ENCODE peak calls at places on chromosomes 2 and 18, in nine cellular contexts. V is T-cell; Y is adrenal gland; P is stimulated activated CD4-positive, alpha-beta T cell treated with anti-CD3 and anti-CD28 coated beads, Interleukin-15, amount 100 ng/mL, for 48 hours; O is T follicular helper cell; F is effector CD4-positive, alpha-beta T cell; S is epithelial cell of proximal tubule; X is activated gamma-delta T cell treated with anti-CD3 and anti-CD28 coated beads, Interleukin-2, amount 50 U/mL, for 16 hours; U is brain microvascular endothelial cell. I is an unnamed sample.

GRCh38 chr2:220572385-220572784 is 945.0 kb downstream of the SLC4A3 start:
- DNase-seq in P (no peak), X (no peak), U (no peak), Y (no peak), F (no peak), S (no peak), O (no peak), V (no peak), I (peak)

GRCh38 chr18:8937112-8937641 is 165.3 kb upstream of the NDUFV2 start:
- DNase-seq in O (no peak), U (no peak), V (no peak), S (no peak), F (no peak), Y (no peak), X (no peak), P (no peak), I (no peak)

GRCh38 chr2:42944744-42945415 is 152.5 kb upstream of the HAAO start:
- DNase-seq in Y (no peak), S (no peak), U (peak), P (no peak), F (no peak), O (no peak), V (no peak), X (no peak), I (no peak)

GRCh38 chr2:69214898-69215297 is 172.1 kb downstream of the GFPT1 start:
- DNase-seq in P (no peak), U (peak), S (no peak), V (no peak), Y (peak), X (no peak), O (no peak), F (no peak), I (no peak)

GRCh38 chr2:133581027-133581760 is 12.9 kb upstream of the NCKAP5 start:
- DNase-seq in F (no peak), U (no peak), X (no peak), P (no peak), V (no peak), Y (no peak), O (no peak), S (no peak), I (no peak)

GRCh38 chr2:97713296-97714083 is at the start of gene ZAP70:
- DNase-seq in P (no peak), U (no peak), Y (no peak), X (peak), S (no peak), O (peak), V (peak), F (peak), I (no peak)

GRCh38 chr2:17626986-17627385 is 86.5 kb downstream of the VSNL1 start:
- DNase-seq in O (no peak), U (no peak), P (no peak), V (no peak), F (no peak), X (no peak), S (no peak), Y (no peak), I (no peak)

GRCh38 chr2:209305746-209306196 is 118.1 kb upstream of the MAP2 start:
- DNase-seq in O (no peak), P (no peak), V (no peak), U (no peak), S (no peak), X (no peak), Y (no peak), F (no peak), I (no peak)

GRCh38 chr2:57728691-57729090 is 317.9 kb upstream of the VRK2 start:
- DNase-seq in U (no peak), X (no peak), O (no peak), Y (no peak), F (no peak), V (no peak), S (no peak), P (no peak), I (no peak)

GRCh38 chr2:120934891-120935338 is 199.2 kb downstream of the GLI2 start:
- DNase-seq in F (no peak), X (no peak), S (peak), U (peak), V (no peak), O (no peak), P (no peak), Y (peak), I (peak)

GRCh38 chr2:133718688-133719201 is 150.5 kb upstream of the NCKAP5 start:
- DNase-seq in U (peak), X (no peak), O (no peak), Y (no peak), S (peak), V (no peak), P (no peak), F (no peak), I (peak)

GRCh38 chr2:112884869-112885502 is 26.0 kb upstream of the IL37 start:
- DNase-seq in O (peak), U (peak), V (peak), X (peak), P (peak), Y (peak), F (peak), S (no peak), I (peak)

GRCh38 chr2:12484536-12485115 is 232.1 kb upstream of the TRIB2 start:
- DNase-seq in P (no peak), U (no peak), O (no peak), X (no peak), V (no peak), F (no peak), S (no peak), Y (no peak), I (no peak)

GRCh38 chr2:27308359-27308875 is at the start of gene UCN:
- DNase-seq in X (no peak), Y (peak), P (no peak), F (no peak), V (no peak), O (no peak), U (peak), S (no peak), I (peak)

GRCh38 chr2:12341919-12342318 is 374.8 kb upstream of the TRIB2 start:
- DNase-seq in F (no peak), S (no peak), V (no peak), Y (no peak), U (no peak), O (no peak), X (no peak), P (no peak), I (no peak)

GRCh38 chr2:237057107-237057506 is 28.6 kb upstream of the COPS8 start:
- DNase-seq in U (no peak), F (no peak), O (no peak), Y (no peak), X (no peak), S (no peak), V (no peak), P (no peak), I (no peak)

GRCh38 chr2:18800240-18800971 is 211.0 kb upstream of the NT5C1B start:
- DNase-seq in S (no peak), V (no peak), O (no peak), F (no peak), Y (no peak), P (no peak), X (no peak), U (no peak), I (no peak)

GRCh38 chr2:37934591-37935513 is 9.8 kb downstream of the RMDN2 start:
- DNase-seq in Y (no peak), V (no peak), U (no peak), F (no peak), O (no peak), P (no peak), X (no peak), S (no peak), I (no peak)

GRCh38 chr2:1900736-1901135 is 156.4 kb upstream of the PXDN start:
- DNase-seq in O (no peak), S (no peak), X (no peak), P (no peak), V (no peak), F (no peak), Y (no peak), U (no peak), I (no peak)

GRCh38 chr2:33238111-33238510 is 238.3 kb upstream of the RASGRP3 start:
- DNase-seq in F (no peak), S (no peak), Y (no peak), X (no peak), V (no peak), U (peak), P (no peak), O (no peak), I (no peak)